ENCODE peak calls at places on chromosomes 6 and 20, in ten cellular contexts. Y, A, D, S, G, L, U, I, K and H are unnamed samples.
A peak's percentile ranks its signal among the peaks of the same experiment; 100 is the strongest.

GRCh38 chr20:34629342-34629741 is 47.5 kb downstream of the PIGU start:
- DNase-seq in G (no peak), I (no peak), A (no peak), U (no peak), D (no peak), S (no peak), L (no peak), Y (no peak), K (no peak), H (no peak)

GRCh38 chr6:3534599-3534998 is 77.7 kb upstream of the SLC22A23 start:
- DNase-seq in K (peak; percentile 20), U (no peak), L (no peak), D (no peak), G (no peak), I (no peak), A (no peak), S (no peak), Y (peak; percentile 35), H (no peak)

GRCh38 chr6:37783831-37784584 is 35.5 kb upstream of the ZFAND3 start:
- DNase-seq in I (peak; percentile 56), Y (peak; percentile 29), K (no peak), A (no peak), S (no peak), L (peak; percentile 55), G (no peak), U (no peak), D (peak; percentile 48), H (no peak)

GRCh38 chr6:22467645-22468044 is 101.7 kb upstream of the HDGFL1 start:
- DNase-seq in I (no peak), A (no peak), Y (no peak), U (no peak), G (no peak), K (no peak), D (no peak), S (no peak), L (no peak), H (no peak)

GRCh38 chr20:34143951-34144350 is 31.9 kb upstream of the EIF2S2 start:
- DNase-seq in K (peak; percentile 12), I (no peak), D (no peak), L (peak; percentile 45), A (no peak), U (no peak), G (no peak), Y (peak; percentile 32), S (no peak), H (no peak)

GRCh38 chr20:3449319-3449718 is 21.5 kb upstream of the ATRN start:
- DNase-seq in A (no peak), G (no peak), Y (no peak), U (no peak), I (no peak), L (no peak), D (peak; percentile 86), S (no peak), K (no peak), H (no peak)

GRCh38 chr6:154510144-154510905 is at the start of gene CNKSR3:
- DNase-seq in S (peak; percentile 81), K (peak; percentile 90), U (peak; percentile 71), L (peak; percentile 97), D (peak; percentile 100), I (peak; percentile 89), Y (peak; percentile 92), G (peak; percentile 92), A (peak; percentile 82), H (peak; percentile 72)

GRCh38 chr6:25950297-25950696 is 12.3 kb upstream of the TRIM38 start:
- DNase-seq in S (no peak), G (no peak), D (no peak), U (no peak), Y (no peak), A (no peak), I (no peak), L (no peak), K (no peak), H (no peak)

GRCh38 chr6:158502593-158502950 is 57.3 kb upstream of the TMEM181 start:
- DNase-seq in Y (no peak), A (no peak), G (no peak), K (no peak), S (no peak), I (no peak), L (no peak), D (no peak), U (no peak), H (no peak)

GRCh38 chr6:16766043-16766521 is 4.8 kb upstream of the ATXN1 start:
- DNase-seq in Y (peak; percentile 97), K (no peak), I (no peak), G (no peak), A (no peak), S (no peak), U (peak; percentile 98), D (no peak), L (no peak), H (peak; percentile 97)

GRCh38 chr20:57225830-57226229 is 40.6 kb downstream of the BMP7 start:
- DNase-seq in A (no peak), Y (no peak), L (no peak), D (no peak), K (no peak), S (no peak), U (no peak), I (no peak), G (no peak), H (no peak)

GRCh38 chr20:57231951-57232428 is 34.5 kb downstream of the BMP7 start:
- DNase-seq in S (no peak), U (no peak), K (no peak), L (no peak), G (no peak), Y (no peak), A (peak; percentile 66), I (no peak), D (peak; percentile 18), H (no peak)

GRCh38 chr20:57229490-57229889 is 37.0 kb downstream of the BMP7 start:
- DNase-seq in A (no peak), G (no peak), Y (no peak), K (no peak), S (no peak), U (no peak), I (no peak), L (no peak), D (no peak), H (no peak)

GRCh38 chr20:57230247-57230646 is 36.2 kb downstream of the BMP7 start:
- DNase-seq in G (no peak), Y (no peak), D (no peak), U (no peak), K (no peak), A (no peak), L (no peak), I (no peak), S (no peak), H (no peak)

DNA sequence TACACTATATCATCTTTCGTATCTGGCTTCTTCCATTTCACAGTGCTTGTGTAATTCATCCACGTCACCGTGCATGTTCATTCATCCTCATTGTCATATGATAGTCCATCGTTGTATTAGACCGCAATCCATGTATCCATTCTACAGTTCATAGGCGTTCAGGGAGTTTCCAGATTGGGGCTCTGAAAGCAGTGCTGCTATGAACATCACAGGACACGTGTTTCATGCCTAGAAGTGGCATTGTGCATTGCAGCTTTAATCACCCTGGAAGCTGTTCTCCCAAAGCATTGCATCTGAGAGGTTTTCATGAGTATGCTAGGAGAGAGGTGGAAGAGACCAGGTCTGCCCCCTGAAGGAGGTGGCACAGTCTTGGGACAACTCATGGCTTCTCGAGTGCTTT is 35.3 kb downstream of the BMP7 start:
- DNase-seq in U (no peak), L (no peak), K (no peak), A (no peak), D (no peak), I (no peak), Y (no peak), G (no peak), S (no peak), H (no peak)
- H3K27me3 ChIP-seq in U (peaks cover 39% of the 10 kb centered on the region), L (no peaks in the 10 kb centered on the region), K (no peaks in the 10 kb centered on the region), A (peaks cover 47% of the 10 kb centered on the region), D (peaks cover 16% of the 10 kb centered on the region), I (no peaks in the 10 kb centered on the region), Y (no peaks in the 10 kb centered on the region), G (no peaks in the 10 kb centered on the region), S (peaks cover 4% of the 10 kb centered on the region), H (peaks cover 13% of the 10 kb centered on the region)

GRCh38 chr6:116078522-116078921 is 17.8 kb upstream of the FRK start:
- DNase-seq in S (no peak), K (no peak), U (no peak), L (no peak), D (no peak), I (no peak), A (no peak), G (no peak), Y (no peak), H (no peak)

GRCh38 chr6:116070990-116071389 is 10.3 kb upstream of the FRK start:
- DNase-seq in A (no peak), K (no peak), I (no peak), G (no peak), D (no peak), L (no peak), U (peak; percentile 91), S (no peak), Y (no peak), H (no peak)

GRCh38 chr6:116072368-116072767 is 11.7 kb upstream of the FRK start:
- DNase-seq in Y (no peak), K (no peak), S (no peak), D (no peak), I (no peak), A (no peak), L (no peak), U (no peak), G (no peak), H (no peak)

GRCh38 chr6:116074732-116075387 is 14.2 kb upstream of the FRK start:
- DNase-seq in G (no peak), U (no peak), Y (no peak), D (no peak), K (no peak), I (no peak), L (no peak), S (no peak), A (no peak), H (no peak)

GRCh38 chr6:116073765-116074450 is 13.2 kb upstream of the FRK start:
- DNase-seq in U (peak; percentile 93), A (no peak), K (no peak), Y (peak; percentile 67), S (no peak), I (no peak), G (no peak), L (no peak), D (no peak), H (peak; percentile 40)
- H3K4me3 ChIP-seq in U (peak overlapping the region; percentile 4), A (no peak overlapping the region), K (no peak overlapping the region), Y (no peak overlapping the region), S (no peak overlapping the region), I (no peak overlapping the region), G (no peak overlapping the region), L (no peak overlapping the region), D (no peak overlapping the region), H (no peak overlapping the region)

DNA sequence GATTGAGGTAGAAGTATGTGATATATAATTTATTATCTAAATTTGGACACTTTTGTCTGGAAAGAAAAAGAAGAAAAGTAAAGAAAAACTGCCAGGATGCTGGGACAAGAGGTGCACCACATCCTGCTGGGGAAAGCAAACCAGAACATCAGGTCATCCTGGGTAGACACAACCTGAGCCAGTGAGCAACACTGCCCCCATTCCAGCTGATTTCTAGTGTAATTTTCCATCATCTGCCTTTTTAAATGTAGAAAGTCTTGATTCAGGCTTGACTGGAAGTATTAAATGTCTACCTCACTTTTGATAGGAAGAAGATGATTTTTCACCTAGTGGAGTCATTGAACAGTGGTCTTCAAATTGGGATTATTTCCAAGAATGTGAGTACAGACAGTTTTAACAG is 1164.5 kb upstream of the CITED2 start:
- DNase-seq in S (no peak), K (no peak), A (no peak), D (no peak), I (no peak), Y (peak; percentile 57), U (no peak), G (no peak), L (peak; percentile 4), H (no peak)
- TF ChIP-seq CTCF in S (no peak), K (no peak), A (no peak), D (no peak), I (no peak), Y (no peak), U (no peak), G (no peak), L (no peak), H (no peak)

GRCh38 chr6:369559-370431 is 21.8 kb upstream of the IRF4 start:
- DNase-seq in K (no peak), G (peak; percentile 64), U (no peak), S (no peak), L (no peak), Y (no peak), I (no peak), A (no peak), D (no peak), H (no peak)
- H3K27me3 ChIP-seq in K (peaks cover 62% of the 10 kb centered on the region), G (no peaks in the 10 kb centered on the region), U (peaks cover 88% of the 10 kb centered on the region), S (peaks cover 47% of the 10 kb centered on the region), L (peaks cover 3% of the 10 kb centered on the region), Y (peaks cover 13% of the 10 kb centered on the region), I (peaks cover 40% of the 10 kb centered on the region), A (no peaks in the 10 kb centered on the region), D (peaks cover 3% of the 10 kb centered on the region), H (peaks cover 2% of the 10 kb centered on the region)